ENCODE peak calls at places on chromosomes 16 and 17, in six cellular contexts. J is adrenal gland, F is GM12878, T is dorsolateral prefrontal cortex, H is endodermal cell, G is IMR-90. A is an unnamed sample.

GRCh38 chr17:8384801-8385335 is 1.9 kb upstream of the RPL26 start:
- DNase-seq in G (peak), H (peak), J (peak), T (no peak), F (no peak), A (no peak)

GRCh38 chr16:49468611-49469322 is 95.2 kb downstream of the C16orf78 start:
- DNase-seq in T (no peak), G (no peak), F (no peak), J (no peak), H (peak), A (no peak)

GRCh38 chr17:6567528-6568185 is 11.3 kb upstream of the PITPNM3 start:
- DNase-seq in J (peak), F (no peak), H (peak), G (no peak), T (no peak), A (no peak)

GRCh38 chr16:82368041-82368440 is 198.0 kb upstream of the MPHOSPH6 start:
- DNase-seq in G (peak), F (no peak), T (peak), J (peak), H (peak), A (no peak)

GRCh38 chr17:32483451-32484019 is 3.3 kb upstream of the CDK5R1 start:
- DNase-seq in H (peak), G (peak), T (peak), F (no peak), J (peak), A (peak)

GRCh38 chr16:58402796-58403195 is 10.5 kb downstream of the GINS3 start:
- DNase-seq in H (no peak), F (no peak), J (no peak), T (no peak), G (peak), A (no peak)

GRCh38 chr17:59001158-59001814 is 105.4 kb downstream of the TRIM37 start:
- DNase-seq in G (peak), J (peak), F (peak), T (peak), H (peak), A (no peak)

GRCh38 chr17:80443916-80444708 is 29.1 kb downstream of the ENDOV start:
- DNase-seq in F (no peak), T (peak), H (peak), G (no peak), J (no peak), A (no peak)

GRCh38 chr17:61420745-61421398 is 21.2 kb downstream of the TBX2 start:
- DNase-seq in F (no peak), J (no peak), T (no peak), G (no peak), H (peak), A (no peak)

GRCh38 chr17:77645441-77646430 is 312.8 kb upstream of the TNRC6C start:
- DNase-seq in H (peak), G (no peak), J (no peak), F (no peak), T (no peak), A (no peak)

GRCh38 chr17:57724038-57724728 is 20.9 kb downstream of the CCDC182 start:
- DNase-seq in G (no peak), F (peak), H (peak), J (peak), T (no peak), A (no peak)

GRCh38 chr16:65038125-65038524 is 83.7 kb downstream of the CDH11 start:
- DNase-seq in J (no peak), G (peak), T (no peak), H (peak), F (no peak), A (no peak)

GRCh38 chr17:81984773-81985410 is 7.5 kb downstream of the ASPSCR1 start:
- DNase-seq in F (no peak), T (no peak), G (no peak), J (no peak), H (no peak), A (no peak)

GRCh38 chr16:30948087-30948955 is 547 bp upstream of the ORAI3 start:
- DNase-seq in G (peak), T (peak), H (peak), J (peak), F (no peak), A (peak)

GRCh38 chr16:30064746-30065111 is 831 bp upstream of the ALDOA start:
- DNase-seq in J (no peak), T (no peak), F (no peak), G (no peak), H (peak), A (no peak)

GRCh38 chr16:814974-815373 is 14.4 kb upstream of the GNG13 start:
- DNase-seq in F (no peak), T (no peak), G (peak), H (no peak), J (no peak), A (no peak)

GRCh38 chr16:77158293-77158692 is 32.7 kb upstream of the MON1B start:
- DNase-seq in G (no peak), J (no peak), T (no peak), F (no peak), H (no peak), A (no peak)

GRCh38 chr16:89040391-89040790 is 53.3 kb upstream of the ACSF3 start:
- DNase-seq in H (no peak), F (no peak), G (no peak), J (no peak), T (no peak), A (no peak)

GRCh38 chr17:38453951-38454421 is 25.7 kb downstream of the ARHGAP23 start:
- DNase-seq in J (peak), T (no peak), F (no peak), H (peak), G (peak), A (no peak)

GRCh38 chr17:77387891-77388290 is 247.1 kb downstream of the SEC14L1 start:
- DNase-seq in F (no peak), G (no peak), T (no peak), H (no peak), J (no peak), A (no peak)

GRCh38 chr16:57479422-57480126 is 6.7 kb downstream of the DOK4 start:
- DNase-seq in J (no peak), T (peak), H (peak), F (no peak), G (peak), A (no peak)

GRCh38 chr16:47046726-47047602 is 73.5 kb upstream of the DNAJA2 start:
- DNase-seq in J (peak), F (peak), H (no peak), T (no peak), G (no peak), A (no peak)

GRCh38 chr16:4381935-4382794 is 10.5 kb downstream of the VASN start:
- DNase-seq in T (no peak), G (no peak), H (peak), F (no peak), J (no peak), A (no peak)

GRCh38 chr17:47733047-47733413 is at the start of gene TBX21:
- DNase-seq in F (no peak), G (no peak), H (peak), T (no peak), J (peak), A (no peak)

GRCh38 chr17:35630530-35631148 is 43.5 kb downstream of the AP2B1 start:
- DNase-seq in G (peak), T (no peak), J (no peak), F (no peak), H (no peak), A (no peak)

GRCh38 chr17:47225436-47225858 is 16.3 kb downstream of the MYL4 start:
- DNase-seq in H (no peak), J (peak), G (peak), T (no peak), F (no peak), A (peak)

GRCh38 chr17:48647103-48647963 is 21.2 kb upstream of the HOXB9 start:
- DNase-seq in F (no peak), T (no peak), J (no peak), H (peak), G (no peak), A (no peak)

GRCh38 chr17:81983639-81984373 is 6.4 kb downstream of the ASPSCR1 start:
- DNase-seq in J (no peak), H (peak), T (no peak), F (no peak), G (no peak), A (no peak)

GRCh38 chr17:31320791-31321190 is 631 bp downstream of the EVI2A start:
- DNase-seq in G (peak), F (no peak), H (no peak), T (no peak), J (no peak), A (no peak)
- H3K4me3 ChIP-seq in G (no peak), F (peak), H (no peak), T (peak), J (no peak), A (no peak)

DNA sequence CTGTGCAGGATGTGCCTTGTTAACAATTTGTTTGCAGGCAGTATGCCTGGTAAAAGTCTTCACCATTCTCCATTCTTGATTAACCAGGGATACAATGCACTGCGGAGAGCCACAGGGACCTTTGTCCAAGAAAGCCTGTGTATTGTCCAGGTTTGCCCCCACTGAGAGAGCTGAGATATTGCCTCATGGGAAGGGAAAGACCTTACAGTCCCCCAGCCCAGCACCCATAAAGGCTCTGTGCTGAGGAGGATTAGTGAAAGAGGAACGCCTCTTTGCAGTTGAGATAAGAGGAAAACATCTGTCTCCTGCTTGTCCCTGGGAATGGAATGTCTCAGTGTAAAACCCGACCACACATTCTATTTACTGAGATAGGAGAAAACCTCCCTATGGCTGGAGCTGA is 2169.6 kb downstream of the TP53TG3F start:
- DNase-seq in G (no peak), J (no peak), H (no peak), F (no peak), T (no peak), A (no peak)
- H3K4me3 ChIP-seq in G (no peak), J (no peak), H (no peak), F (no peak), T (no peak), A (no peak)

DNA sequence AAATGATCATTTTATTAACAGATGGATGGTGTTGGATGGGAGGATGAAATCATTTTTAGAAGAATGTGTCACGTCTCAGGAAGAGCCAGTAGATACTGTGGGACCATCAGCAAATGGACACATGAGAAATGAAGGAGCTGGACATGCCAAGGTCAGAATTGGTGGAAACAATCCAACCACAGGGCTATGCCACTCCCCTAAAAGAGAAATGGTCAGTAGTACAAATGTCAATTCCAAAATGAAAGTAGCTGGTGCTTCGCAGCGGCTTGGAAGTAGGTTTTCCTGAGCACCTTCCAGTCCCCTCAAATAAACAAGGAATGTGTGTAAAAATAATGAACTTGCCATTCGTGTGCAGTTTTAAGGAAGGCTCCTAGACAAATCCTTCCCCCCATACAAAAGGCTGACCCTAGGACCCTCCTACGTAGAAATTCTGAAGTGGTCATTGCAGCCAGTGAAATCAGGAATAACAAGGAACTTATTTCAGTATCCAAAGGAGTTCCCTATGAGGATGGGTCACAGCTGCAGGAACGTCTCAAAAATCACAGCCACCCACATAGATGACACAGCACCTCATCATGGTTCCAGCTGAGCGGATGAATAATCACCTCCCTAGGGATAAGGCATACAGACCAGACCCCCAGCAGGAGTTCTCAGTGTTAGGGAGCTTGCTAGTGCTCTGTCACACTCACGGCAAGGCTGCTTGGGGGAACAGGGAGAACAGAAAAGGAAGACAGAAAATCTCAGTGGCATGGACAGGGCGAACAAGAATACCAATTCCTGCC is 239.2 kb downstream of the HS3ST3A1 start:
- DNase-seq in F (no peak), H (peak), J (peak), T (no peak), G (peak), A (no peak)
- H3K4me3 ChIP-seq in F (no peak), H (no peak), J (no peak), T (no peak), G (peak), A (no peak)

GRCh38 chr16:2090819-2091721 is 43.3 kb downstream of the TSC2 start:
- DNase-seq in H (peak), F (no peak), T (no peak), G (no peak), J (peak), A (no peak)
- H3K4me3 ChIP-seq in H (peak), F (no peak), T (no peak), G (no peak), J (no peak), A (no peak)

GRCh38 chr17:3693099-3693498 is 2.9 kb downstream of the P2RX5 start:
- DNase-seq in J (no peak), F (no peak), T (no peak), H (no peak), G (no peak), A (no peak)
- H3K4me3 ChIP-seq in J (no peak), F (peak), T (no peak), H (no peak), G (no peak), A (no peak)

GRCh38 chr16:85312642-85313540 is 200.6 kb upstream of the CIBAR2 start:
- DNase-seq in H (peak), T (no peak), F (no peak), J (peak), G (no peak), A (no peak)
- H3K4me3 ChIP-seq in H (no peak), T (no peak), F (no peak), J (no peak), G (no peak), A (no peak)